ENCODE peak calls at places on chromosomes 12 and 14, in six cellular contexts. N, E, P, Q, W and G are unnamed samples.

GRCh38 chr12:86414201-86414600 is 158.0 kb upstream of the MGAT4C start:
- DNase-seq in Q (no peak), P (no peak), W (no peak), N (no peak), E (no peak), G (no peak)

GRCh38 chr12:9244894-9245293 is 36.7 kb upstream of the PZP start:
- DNase-seq in E (no peak), Q (peak; percentile 50), P (peak; percentile 60), W (peak; percentile 4), N (no peak), G (peak; percentile 26)

GRCh38 chr12:56878010-56878339 is 56.2 kb downstream of the SDR9C7 start:
- DNase-seq in E (no peak), W (peak; percentile 69), Q (no peak), P (no peak), N (no peak), G (no peak)

GRCh38 chr12:19239046-19239445 is 109.5 kb downstream of the PLEKHA5 start:
- DNase-seq in N (no peak), P (no peak), E (no peak), Q (no peak), W (no peak), G (no peak)

GRCh38 chr12:98198261-98198982 is 317.0 kb upstream of the TMPO start:
- DNase-seq in W (no peak), E (no peak), N (no peak), P (peak; percentile 16), Q (no peak), G (no peak)

GRCh38 chr12:57462307-57463253 is 3.0 kb downstream of the GLI1 start:
- DNase-seq in P (peak; percentile 90), W (peak; percentile 96), N (peak; percentile 92), Q (peak; percentile 90), E (peak; percentile 81), G (peak; percentile 86)

GRCh38 chr12:57744194-57744776 is 554 bp upstream of the TSPAN31 start:
- DNase-seq in E (peak; percentile 83), W (peak; percentile 94), N (peak; percentile 79), P (no peak), Q (peak; percentile 74), G (no peak)

GRCh38 chr12:116718578-116719454 is 19.1 kb downstream of the SPRING1 start:
- DNase-seq in E (no peak), P (no peak), Q (no peak), W (no peak), N (no peak), G (no peak)

GRCh38 chr14:28759658-28760313 is 6.8 kb upstream of the FOXG1 start:
- DNase-seq in E (no peak), P (no peak), W (no peak), Q (no peak), N (no peak), G (no peak)

GRCh38 chr14:92412912-92413311 is 89.9 kb downstream of the SLC24A4 start:
- DNase-seq in N (no peak), Q (no peak), P (no peak), W (no peak), E (no peak), G (no peak)

GRCh38 chr14:52641745-52642144 is 53.6 kb downstream of the ERO1A start:
- DNase-seq in P (no peak), W (no peak), N (no peak), Q (no peak), E (peak; percentile 4), G (no peak)

GRCh38 chr14:54383811-54384210 is 13.0 kb upstream of the CDKN3 start:
- DNase-seq in P (no peak), N (no peak), Q (no peak), E (no peak), W (no peak), G (no peak)

GRCh38 chr14:95875831-95876768 is 532 bp upstream of the TUNAR start:
- DNase-seq in W (no peak), N (no peak), Q (no peak), E (no peak), P (no peak), G (no peak)

GRCh38 chr12:27477049-27477448 is 30.5 kb downstream of the SMCO2 start:
- DNase-seq in E (no peak), N (no peak), P (no peak), Q (no peak), W (no peak), G (no peak)

GRCh38 chr12:17577405-17577804 is 512.6 kb downstream of the RERGL start:
- DNase-seq in Q (no peak), W (no peak), N (no peak), E (no peak), P (no peak), G (no peak)

GRCh38 chr12:58776144-58776543 is 144.2 kb downstream of the LRIG3 start:
- DNase-seq in P (no peak), Q (no peak), E (no peak), W (no peak), N (no peak), G (no peak)

GRCh38 chr12:386651-387050 is 2.5 kb downstream of the KDM5A start:
- DNase-seq in P (peak; percentile 57), Q (no peak), N (no peak), E (no peak), W (no peak), G (no peak)

DNA sequence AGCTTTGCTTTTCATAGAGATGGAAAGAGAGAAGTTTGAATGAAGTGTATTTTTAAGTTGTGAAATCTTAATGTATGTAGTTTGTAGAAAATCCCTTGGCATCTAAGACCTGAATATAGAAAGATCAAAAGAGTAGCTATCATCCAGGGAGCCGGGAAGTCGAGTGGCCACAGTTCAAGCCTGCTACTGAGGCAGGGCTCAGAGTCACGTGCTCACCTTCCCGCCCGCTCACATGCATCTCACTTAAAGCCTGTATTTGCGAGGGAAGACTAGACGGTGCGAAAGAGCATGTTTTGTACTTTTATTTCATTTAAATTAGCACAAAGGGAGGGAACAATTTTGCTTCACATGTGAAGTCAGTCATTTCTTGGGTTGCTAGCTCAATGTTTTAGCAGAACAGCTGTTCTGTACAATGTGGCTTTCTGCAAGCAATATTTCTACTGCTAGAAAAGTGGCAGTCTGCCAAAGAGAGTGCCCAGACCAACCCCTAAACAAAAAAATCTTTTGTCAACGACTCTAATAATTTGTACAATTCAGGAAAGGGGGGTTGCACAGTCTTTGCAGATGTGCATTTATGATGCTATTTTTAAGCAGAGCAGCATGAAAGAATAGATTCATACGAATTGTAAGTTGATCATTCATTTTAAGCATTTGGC is 290.7 kb downstream of the NPAS3 start:
- DNase-seq in N (no peak), W (no peak), Q (no peak), P (no peak), E (no peak), G (no peak)
- H3K4me3 ChIP-seq in N (no peak overlapping the region), W (no peak overlapping the region), Q (no peak overlapping the region), P (no peak overlapping the region), E (no peak overlapping the region), G (no peak overlapping the region)

DNA sequence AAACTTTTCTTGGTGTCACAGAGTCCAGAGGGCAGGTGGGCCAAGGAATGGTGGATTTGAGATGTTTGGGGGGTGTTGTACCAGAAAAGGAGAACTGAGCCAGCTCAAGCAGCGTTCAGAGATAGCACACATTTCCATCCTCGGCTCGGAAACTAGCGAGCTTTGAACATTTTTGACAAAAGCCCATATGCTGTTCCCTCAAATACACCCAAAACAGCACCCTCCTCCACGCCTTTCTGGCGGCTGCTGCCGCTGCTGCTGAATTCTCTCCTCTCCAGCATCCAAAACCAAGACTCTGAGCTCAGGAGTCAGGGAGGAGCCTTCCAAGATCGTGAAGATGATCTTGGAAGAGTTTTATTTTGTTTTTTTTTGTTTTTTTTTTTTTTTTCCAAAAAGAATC is 967 bp downstream of the SRRM4 start:
- DNase-seq in P (no peak), Q (no peak), W (no peak), N (no peak), E (no peak), G (no peak)
- H3K4me3 ChIP-seq in P (no peak overlapping the region), Q (no peak overlapping the region), W (no peak overlapping the region), N (no peak overlapping the region), E (no peak overlapping the region), G (no peak overlapping the region)

DNA sequence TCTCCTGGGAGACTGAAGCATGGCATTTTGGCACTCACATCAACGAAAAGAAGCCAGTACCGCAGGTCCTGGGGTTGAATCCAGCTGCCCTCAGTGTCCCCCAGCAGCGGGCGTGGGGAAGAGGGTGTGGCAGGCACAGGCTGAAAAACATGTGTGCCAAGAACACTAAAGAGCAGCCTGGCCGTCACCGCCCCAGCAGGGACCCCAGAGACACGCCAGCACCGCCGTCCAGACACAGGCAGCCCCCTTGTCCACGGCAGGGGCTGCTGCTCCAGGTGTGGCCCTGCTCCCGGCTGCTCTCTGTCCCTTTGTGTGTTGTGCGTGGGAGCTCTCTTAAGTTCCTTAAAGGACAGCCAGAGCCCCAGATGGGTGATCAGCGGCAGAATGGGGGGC is 608 bp downstream of the PHETA1 start:
- DNase-seq in P (no peak), W (no peak), Q (peak; percentile 57), E (no peak), N (no peak), G (no peak)
- H3K4me3 ChIP-seq in P (peak overlapping the region; percentile 75), W (peak overlapping the region; percentile 91), Q (peak overlapping the region; percentile 62), E (peak overlapping the region; percentile 91), N (peak overlapping the region; percentile 81), G (peak overlapping the region; percentile 80)

DNA sequence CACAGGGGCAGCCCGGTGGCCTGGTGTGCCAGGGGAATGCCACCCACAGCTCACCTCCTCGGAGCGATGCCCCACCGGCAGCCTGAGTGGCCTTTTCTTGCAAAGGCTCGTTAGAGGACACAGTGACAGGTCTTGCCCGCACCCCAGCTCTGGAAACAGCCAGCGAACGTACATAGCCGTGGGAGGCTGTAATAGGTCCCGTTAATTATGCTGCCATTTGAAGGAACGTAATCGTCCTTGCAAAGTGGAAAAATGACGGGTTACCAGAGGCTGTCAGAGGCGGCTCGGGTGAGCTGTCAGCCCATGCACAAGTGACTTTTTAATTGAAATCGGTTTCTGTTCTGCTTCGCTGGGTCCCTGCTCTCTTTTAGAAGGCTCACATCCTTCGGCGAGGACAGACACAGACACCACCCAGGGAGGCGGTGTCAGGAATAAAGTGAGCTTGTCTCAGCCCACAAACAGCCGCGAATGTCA is 77.3 kb upstream of the RFLNA start:
- DNase-seq in P (no peak), Q (no peak), W (no peak), E (no peak), N (no peak), G (no peak)
- H3K4me3 ChIP-seq in P (no peak overlapping the region), Q (no peak overlapping the region), W (no peak overlapping the region), E (no peak overlapping the region), N (no peak overlapping the region), G (no peak overlapping the region)

GRCh38 chr12:3454780-3455179 is 36.2 kb upstream of the PRMT8 start:
- DNase-seq in W (no peak), P (no peak), E (no peak), Q (no peak), N (no peak), G (no peak)
- H3K4me3 ChIP-seq in W (no peak overlapping the region), P (no peak overlapping the region), E (no peak overlapping the region), Q (no peak overlapping the region), N (no peak overlapping the region), G (no peak overlapping the region)

GRCh38 chr14:104867371-104868059 is 2.4 kb downstream of the CEP170B start:
- DNase-seq in N (no peak), P (no peak), E (no peak), Q (peak; percentile 11), W (no peak), G (no peak)
- H3K4me3 ChIP-seq in N (no peak overlapping the region), P (no peak overlapping the region), E (no peak overlapping the region), Q (no peak overlapping the region), W (no peak overlapping the region), G (no peak overlapping the region)